ENCODE peak calls at places on chromosomes 12 and 14, in four cellular contexts. One of them, this sample, is unnamed.

GRCh38 chr14:96280104-96280503 is 24.1 kb downstream of the BDKRB1 start:
- DNase-seq in cerebellum: no peak
- DNase-seq in stimulated activated CD8-positive, alpha-beta memory T cell treated with anti-CD3 and anti-CD28 coated beads, Interleukin-15, amount 100 ng/mL, for 24 hours: no peak
- DNase-seq in NCI-H2081 treated with DMSO at 0.1 percent for 48 hours: no peak
- DNase-seq in this sample: no peak

GRCh38 chr12:76679778-76680177 is 84.1 kb upstream of the ZDHHC17 start:
- DNase-seq in cerebellum: no peak
- DNase-seq in stimulated activated CD8-positive, alpha-beta memory T cell treated with anti-CD3 and anti-CD28 coated beads, Interleukin-15, amount 100 ng/mL, for 24 hours: no peak
- DNase-seq in NCI-H2081 treated with DMSO at 0.1 percent for 48 hours: no peak
- DNase-seq in this sample: no peak

GRCh38 chr14:55245657-55246268 is 25.5 kb upstream of the FBXO34 start:
- DNase-seq in cerebellum: no peak
- DNase-seq in NCI-H2081 treated with DMSO at 0.1 percent for 48 hours: no peak
- DNase-seq in stimulated activated CD8-positive, alpha-beta memory T cell treated with anti-CD3 and anti-CD28 coated beads, Interleukin-15, amount 100 ng/mL, for 24 hours: no peak
- DNase-seq in this sample: no peak

GRCh38 chr12:26056335-26056734 is 68.5 kb downstream of the BHLHE41 start:
- DNase-seq in stimulated activated CD8-positive, alpha-beta memory T cell treated with anti-CD3 and anti-CD28 coated beads, Interleukin-15, amount 100 ng/mL, for 24 hours: no peak
- DNase-seq in cerebellum: peak; percentile 43
- DNase-seq in NCI-H2081 treated with DMSO at 0.1 percent for 48 hours: no peak
- DNase-seq in this sample: no peak

GRCh38 chr12:50032516-50033316 is 7.4 kb upstream of the RACGAP1 start:
- DNase-seq in NCI-H2081 treated with DMSO at 0.1 percent for 48 hours: no peak
- DNase-seq in cerebellum: no peak
- DNase-seq in stimulated activated CD8-positive, alpha-beta memory T cell treated with anti-CD3 and anti-CD28 coated beads, Interleukin-15, amount 100 ng/mL, for 24 hours: no peak
- DNase-seq in this sample: no peak

GRCh38 chr12:14454098-14454907 is 88.8 kb downstream of the ATF7IP start:
- DNase-seq in NCI-H2081 treated with DMSO at 0.1 percent for 48 hours: no peak
- DNase-seq in cerebellum: no peak
- DNase-seq in stimulated activated CD8-positive, alpha-beta memory T cell treated with anti-CD3 and anti-CD28 coated beads, Interleukin-15, amount 100 ng/mL, for 24 hours: no peak
- DNase-seq in this sample: no peak

GRCh38 chr14:73997944-73998451 is 21.1 kb downstream of the ENTPD5 start:
- DNase-seq in cerebellum: no peak
- DNase-seq in NCI-H2081 treated with DMSO at 0.1 percent for 48 hours: no peak
- DNase-seq in stimulated activated CD8-positive, alpha-beta memory T cell treated with anti-CD3 and anti-CD28 coated beads, Interleukin-15, amount 100 ng/mL, for 24 hours: no peak
- DNase-seq in this sample: no peak

GRCh38 chr12:106179086-106179485 is 40.3 kb upstream of the NUAK1 start:
- DNase-seq in stimulated activated CD8-positive, alpha-beta memory T cell treated with anti-CD3 and anti-CD28 coated beads, Interleukin-15, amount 100 ng/mL, for 24 hours: no peak
- DNase-seq in NCI-H2081 treated with DMSO at 0.1 percent for 48 hours: no peak
- DNase-seq in cerebellum: no peak
- DNase-seq in this sample: no peak

GRCh38 chr14:23047751-23048693 is 6.0 kb downstream of the PSMB11 start:
- DNase-seq in stimulated activated CD8-positive, alpha-beta memory T cell treated with anti-CD3 and anti-CD28 coated beads, Interleukin-15, amount 100 ng/mL, for 24 hours: no peak
- DNase-seq in NCI-H2081 treated with DMSO at 0.1 percent for 48 hours: no peak
- DNase-seq in cerebellum: no peak
- DNase-seq in this sample: no peak

GRCh38 chr12:88299567-88300101 is 157.5 kb downstream of the TMTC3 start:
- DNase-seq in stimulated activated CD8-positive, alpha-beta memory T cell treated with anti-CD3 and anti-CD28 coated beads, Interleukin-15, amount 100 ng/mL, for 24 hours: no peak
- DNase-seq in cerebellum: no peak
- DNase-seq in NCI-H2081 treated with DMSO at 0.1 percent for 48 hours: no peak
- DNase-seq in this sample: no peak

GRCh38 chr12:2215709-2216560 is 163.1 kb downstream of the CACNA1C start:
- DNase-seq in cerebellum: no peak
- DNase-seq in stimulated activated CD8-positive, alpha-beta memory T cell treated with anti-CD3 and anti-CD28 coated beads, Interleukin-15, amount 100 ng/mL, for 24 hours: no peak
- DNase-seq in NCI-H2081 treated with DMSO at 0.1 percent for 48 hours: no peak
- DNase-seq in this sample: no peak

GRCh38 chr12:24380122-24380521 is 430.7 kb upstream of the SOX5 start:
- DNase-seq in cerebellum: no peak
- DNase-seq in stimulated activated CD8-positive, alpha-beta memory T cell treated with anti-CD3 and anti-CD28 coated beads, Interleukin-15, amount 100 ng/mL, for 24 hours: no peak
- DNase-seq in NCI-H2081 treated with DMSO at 0.1 percent for 48 hours: no peak
- DNase-seq in this sample: no peak

GRCh38 chr12:105219261-105220018 is 16.5 kb downstream of the APPL2 start:
- DNase-seq in stimulated activated CD8-positive, alpha-beta memory T cell treated with anti-CD3 and anti-CD28 coated beads, Interleukin-15, amount 100 ng/mL, for 24 hours: no peak
- DNase-seq in cerebellum: no peak
- DNase-seq in NCI-H2081 treated with DMSO at 0.1 percent for 48 hours: no peak
- DNase-seq in this sample: no peak

GRCh38 chr12:25313591-25313990 is 62.9 kb upstream of the KRAS start:
- DNase-seq in cerebellum: no peak
- DNase-seq in stimulated activated CD8-positive, alpha-beta memory T cell treated with anti-CD3 and anti-CD28 coated beads, Interleukin-15, amount 100 ng/mL, for 24 hours: no peak
- DNase-seq in NCI-H2081 treated with DMSO at 0.1 percent for 48 hours: no peak
- DNase-seq in this sample: no peak

GRCh38 chr12:8699714-8700113 is 1.9 kb downstream of the RIMKLB start:
- DNase-seq in stimulated activated CD8-positive, alpha-beta memory T cell treated with anti-CD3 and anti-CD28 coated beads, Interleukin-15, amount 100 ng/mL, for 24 hours: no peak
- DNase-seq in cerebellum: no peak
- DNase-seq in NCI-H2081 treated with DMSO at 0.1 percent for 48 hours: no peak
- DNase-seq in this sample: no peak

GRCh38 chr14:24806061-24806678 is 172.2 kb upstream of the GZMB start:
- DNase-seq in cerebellum: no peak
- DNase-seq in NCI-H2081 treated with DMSO at 0.1 percent for 48 hours: no peak
- DNase-seq in stimulated activated CD8-positive, alpha-beta memory T cell treated with anti-CD3 and anti-CD28 coated beads, Interleukin-15, amount 100 ng/mL, for 24 hours: peak; percentile 4
- DNase-seq in this sample: no peak

GRCh38 chr12:27515671-27516070 is 8.3 kb upstream of the PPFIBP1 start:
- DNase-seq in NCI-H2081 treated with DMSO at 0.1 percent for 48 hours: no peak
- DNase-seq in stimulated activated CD8-positive, alpha-beta memory T cell treated with anti-CD3 and anti-CD28 coated beads, Interleukin-15, amount 100 ng/mL, for 24 hours: no peak
- DNase-seq in cerebellum: no peak
- DNase-seq in this sample: no peak

GRCh38 chr14:67943947-67944346 is 124.4 kb downstream of the RAD51B start:
- DNase-seq in cerebellum: peak; percentile 17
- DNase-seq in stimulated activated CD8-positive, alpha-beta memory T cell treated with anti-CD3 and anti-CD28 coated beads, Interleukin-15, amount 100 ng/mL, for 24 hours: no peak
- DNase-seq in NCI-H2081 treated with DMSO at 0.1 percent for 48 hours: peak; percentile 18
- DNase-seq in this sample: no peak

GRCh38 chr12:53344824-53345485 is 8.8 kb upstream of the SP7 start:
- DNase-seq in NCI-H2081 treated with DMSO at 0.1 percent for 48 hours: no peak
- DNase-seq in stimulated activated CD8-positive, alpha-beta memory T cell treated with anti-CD3 and anti-CD28 coated beads, Interleukin-15, amount 100 ng/mL, for 24 hours: peak; percentile 42
- DNase-seq in cerebellum: peak; percentile 48
- DNase-seq in this sample: no peak

GRCh38 chr12:40351976-40352375 is 127.2 kb downstream of the LRRK2 start:
- DNase-seq in cerebellum: no peak
- DNase-seq in NCI-H2081 treated with DMSO at 0.1 percent for 48 hours: no peak
- DNase-seq in stimulated activated CD8-positive, alpha-beta memory T cell treated with anti-CD3 and anti-CD28 coated beads, Interleukin-15, amount 100 ng/mL, for 24 hours: no peak
- DNase-seq in this sample: no peak

GRCh38 chr12:12799163-12799920 is 13.8 kb upstream of the DDX47 start:
- DNase-seq in NCI-H2081 treated with DMSO at 0.1 percent for 48 hours: no peak
- DNase-seq in cerebellum: no peak
- DNase-seq in stimulated activated CD8-positive, alpha-beta memory T cell treated with anti-CD3 and anti-CD28 coated beads, Interleukin-15, amount 100 ng/mL, for 24 hours: no peak
- DNase-seq in this sample: no peak

GRCh38 chr14:93957333-93957710 is 19.0 kb downstream of the ASB2 start:
- DNase-seq in cerebellum: no peak
- DNase-seq in NCI-H2081 treated with DMSO at 0.1 percent for 48 hours: no peak
- DNase-seq in stimulated activated CD8-positive, alpha-beta memory T cell treated with anti-CD3 and anti-CD28 coated beads, Interleukin-15, amount 100 ng/mL, for 24 hours: no peak
- DNase-seq in this sample: no peak

GRCh38 chr12:116377194-116377735 is 99.8 kb upstream of the MED13L start:
- DNase-seq in cerebellum: no peak
- DNase-seq in NCI-H2081 treated with DMSO at 0.1 percent for 48 hours: no peak
- DNase-seq in stimulated activated CD8-positive, alpha-beta memory T cell treated with anti-CD3 and anti-CD28 coated beads, Interleukin-15, amount 100 ng/mL, for 24 hours: no peak
- DNase-seq in this sample: no peak

GRCh38 chr12:116324684-116325664 is 47.5 kb upstream of the MED13L start:
- DNase-seq in NCI-H2081 treated with DMSO at 0.1 percent for 48 hours: no peak
- DNase-seq in cerebellum: no peak
- DNase-seq in stimulated activated CD8-positive, alpha-beta memory T cell treated with anti-CD3 and anti-CD28 coated beads, Interleukin-15, amount 100 ng/mL, for 24 hours: no peak
- DNase-seq in this sample: no peak

GRCh38 chr12:52645120-52645761 is 6.8 kb downstream of the KRT2 start:
- DNase-seq in stimulated activated CD8-positive, alpha-beta memory T cell treated with anti-CD3 and anti-CD28 coated beads, Interleukin-15, amount 100 ng/mL, for 24 hours: no peak
- DNase-seq in NCI-H2081 treated with DMSO at 0.1 percent for 48 hours: no peak
- DNase-seq in cerebellum: no peak
- DNase-seq in this sample: no peak

This sample was measured in cortex of kidney.